ENCODE peak calls at places on chromosome 19, in nine cellular contexts. N, C, D, Z, Y, V, M, P and Q are unnamed samples.

GRCh38 chr19:15101479-15102082 is 5.6 kb upstream of the SYDE1 start:
- DNase-seq in M (no peak), Y (peak; percentile 26), C (no peak), V (no peak), Z (peak; percentile 50), D (peak; percentile 48), N (peak; percentile 62), P (no peak), Q (peak; percentile 69)

GRCh38 chr19:47598407-47599349 is 10.3 kb upstream of the BICRA start:
- DNase-seq in M (peak; percentile 86), P (no peak), N (peak; percentile 94), C (peak; percentile 43), V (no peak), D (peak; percentile 67), Z (peak; percentile 96), Y (peak; percentile 92), Q (peak; percentile 95)

GRCh38 chr19:1047696-1048147 is 7.8 kb downstream of the ABCA7 start:
- DNase-seq in Z (no peak), P (peak; percentile 58), V (no peak), Y (no peak), C (no peak), N (no peak), D (no peak), M (no peak), Q (no peak)

GRCh38 chr19:51422053-51422448 is 4.6 kb upstream of the SIGLEC10 start:
- DNase-seq in Y (peak; percentile 63), P (peak; percentile 86), D (peak; percentile 94), M (peak; percentile 65), N (peak; percentile 96), C (peak; percentile 21), V (peak; percentile 90), Z (peak; percentile 60), Q (peak; percentile 76)

GRCh38 chr19:16273005-16273404 is 51.6 kb upstream of the KLF2 start:
- DNase-seq in M (peak; percentile 48), V (no peak), Y (no peak), P (no peak), D (peak; percentile 60), N (no peak), Z (no peak), C (peak; percentile 53), Q (no peak)

GRCh38 chr19:48717059-48717395 is 2.5 kb downstream of the MAMSTR start:
- DNase-seq in V (no peak), P (no peak), C (no peak), M (no peak), N (no peak), Y (no peak), Z (peak; percentile 37), D (no peak), Q (no peak)

GRCh38 chr19:28257396-28257795 is 955.6 kb downstream of the UQCRFS1 start:
- DNase-seq in Y (no peak), Z (no peak), D (no peak), V (no peak), N (no peak), P (no peak), M (no peak), C (no peak), Q (peak; percentile 2)

GRCh38 chr19:49042177-49042576 is 1.5 kb upstream of the CGB5 start:
- DNase-seq in C (no peak), D (no peak), V (no peak), N (peak; percentile 80), Z (no peak), M (no peak), Y (peak; percentile 63), P (no peak), Q (no peak)

GRCh38 chr19:10871711-10872550 is 578 bp downstream of the CARM1 start:
- DNase-seq in P (peak; percentile 81), C (peak; percentile 56), V (peak; percentile 71), Y (peak; percentile 19), Z (no peak), D (peak; percentile 60), M (peak; percentile 47), N (peak; percentile 19), Q (no peak)

GRCh38 chr19:46604781-46605355 is 3.7 kb downstream of the CALM3 start:
- DNase-seq in N (no peak), Z (no peak), V (peak; percentile 89), D (no peak), P (no peak), M (peak; percentile 55), C (no peak), Y (no peak), Q (no peak)

GRCh38 chr19:5934779-5935472 is 20.9 kb downstream of the CAPS start:
- DNase-seq in P (no peak), C (peak; percentile 53), N (no peak), D (no peak), M (no peak), V (no peak), Z (peak; percentile 86), Y (no peak), Q (peak; percentile 71)
- H3K4me3 ChIP-seq in P (no peak overlapping the region), C (no peak overlapping the region), N (no peak overlapping the region), D (no peak overlapping the region), M (no peak overlapping the region), V (no peak overlapping the region), Z (peak overlapping the region; percentile 13), Y (no peak overlapping the region), Q (no peak overlapping the region)

GRCh38 chr19:34253711-34254551 is 423 bp upstream of the GARRE1 start:
- DNase-seq in Y (no peak), P (peak; percentile 90), V (peak; percentile 92), N (peak; percentile 69), C (peak; percentile 87), M (peak; percentile 82), Z (peak; percentile 55), D (peak; percentile 93), Q (no peak)
- TF ChIP-seq CTCF in Y (no peak), P (no peak), V (no peak), N (no peak), C (no peak), M (no peak), Z (no peak), D (no peak), Q (no peak)

DNA sequence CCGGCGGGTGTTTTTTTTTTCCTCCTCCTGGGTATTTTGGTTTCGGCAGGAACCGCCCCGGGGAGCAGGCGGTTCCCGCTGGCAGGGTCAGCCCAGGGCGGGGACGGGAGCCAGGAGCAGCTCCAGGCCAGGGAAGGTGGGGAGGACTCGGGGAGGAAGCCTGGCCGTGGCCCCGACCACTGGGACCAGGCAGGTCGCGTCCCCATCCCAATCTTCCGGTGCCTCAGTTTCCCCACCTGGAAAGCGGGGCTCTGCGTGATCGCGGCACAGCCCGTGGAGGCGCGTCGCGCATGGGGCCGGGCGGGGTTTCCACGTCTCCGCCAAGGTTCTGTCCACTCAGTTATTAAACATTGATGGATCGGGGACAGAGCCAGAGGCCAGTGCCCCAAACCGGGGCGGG is 34.8 kb downstream of the IL12RB1 start:
- DNase-seq in D (no peak), C (no peak), M (peak; percentile 39), Y (no peak), Z (no peak), N (no peak), V (peak; percentile 89), P (peak; percentile 58), Q (no peak)
- H3K4me3 ChIP-seq in D (no peak overlapping the region), C (no peak overlapping the region), M (peak overlapping the region; percentile 26), Y (no peak overlapping the region), Z (no peak overlapping the region), N (peak overlapping the region; percentile 57), V (peak overlapping the region; percentile 34), P (no peak overlapping the region), Q (no peak overlapping the region)

GRCh38 chr19:4267101-4267900 is 11.8 kb upstream of the SHD start:
- DNase-seq in V (peak; percentile 77), C (peak; percentile 34), P (peak; percentile 74), Y (peak; percentile 42), N (peak; percentile 64), M (peak; percentile 34), D (peak; percentile 72), Z (peak; percentile 39), Q (peak; percentile 57)

GRCh38 chr19:4266253-4267000 is 12.6 kb upstream of the SHD start:
- DNase-seq in Y (no peak), D (no peak), C (no peak), V (no peak), N (no peak), P (no peak), M (no peak), Z (no peak), Q (no peak)

GRCh38 chr19:4264812-4265211 is 14.3 kb upstream of the SHD start:
- DNase-seq in N (no peak), V (no peak), C (no peak), D (no peak), P (no peak), Z (no peak), M (no peak), Y (no peak), Q (no peak)

GRCh38 chr19:4268816-4269430 is 10.1 kb upstream of the SHD start:
- DNase-seq in D (no peak), M (no peak), Z (no peak), Y (no peak), C (no peak), N (no peak), V (no peak), P (no peak), Q (no peak)

DNA sequence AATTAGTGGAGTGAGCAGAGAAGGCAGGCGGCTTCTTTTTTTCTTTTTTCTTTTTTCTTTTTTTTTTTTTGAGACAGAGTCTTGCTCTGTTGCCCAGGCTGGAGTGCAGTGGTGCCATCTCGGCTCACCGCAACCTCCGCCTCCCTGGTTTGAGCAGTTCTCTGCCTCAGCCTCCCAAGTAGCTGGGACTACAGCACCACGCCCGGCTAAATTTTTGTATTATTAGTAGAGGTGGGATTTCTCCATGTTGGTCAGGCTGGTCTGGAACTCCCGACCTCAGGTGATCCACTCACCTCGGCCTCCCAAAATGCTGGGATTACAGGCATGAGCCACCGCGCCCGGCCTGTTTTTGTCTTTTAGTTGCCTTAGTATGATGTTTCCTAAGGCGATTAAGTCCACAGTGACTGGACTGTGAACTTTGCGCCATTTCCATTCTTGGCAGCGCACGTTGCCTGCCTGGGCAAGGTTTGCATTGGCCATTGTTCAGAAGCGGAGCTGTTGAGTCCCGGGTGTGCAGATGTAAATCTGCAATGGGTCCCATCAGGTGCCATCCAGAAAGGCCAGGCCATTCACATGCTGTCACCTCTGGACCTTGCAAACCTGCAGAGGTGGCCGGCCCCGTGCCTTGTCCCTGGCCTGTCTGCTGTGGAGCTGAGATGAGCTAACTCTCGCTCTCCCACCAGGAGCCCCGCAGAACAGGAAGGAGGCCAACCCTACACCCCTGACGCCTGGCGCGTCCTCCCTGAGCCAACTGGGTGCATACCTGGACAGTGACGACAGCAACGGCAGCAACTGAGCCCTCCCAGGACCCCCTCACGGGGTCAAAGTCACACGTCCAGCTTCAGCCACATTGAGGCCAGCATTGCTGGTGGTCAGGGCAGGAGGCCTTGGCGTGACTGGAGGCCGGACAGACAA is 10.9 kb upstream of the SHD start:
- DNase-seq in Y (no peak), P (peak; percentile 66), D (no peak), C (no peak), V (peak; percentile 95), Z (no peak), N (no peak), M (no peak), Q (no peak)
- TF ChIP-seq CTCF in Y (no peak), P (no peak), D (no peak), C (no peak), V (no peak), Z (no peak), N (no peak), M (no peak), Q (no peak)

GRCh38 chr19:18636183-18636968 is 452 bp upstream of the KLHL26 start:
- DNase-seq in M (peak; percentile 98), N (peak; percentile 94), Y (peak; percentile 97), C (peak; percentile 98), D (peak; percentile 98), V (peak; percentile 99), Z (peak; percentile 94), P (peak; percentile 100), Q (peak; percentile 97)
- H3K4me3 ChIP-seq in M (peak overlapping the region; percentile 79), N (peak overlapping the region; percentile 79), Y (peak overlapping the region; percentile 77), C (peak overlapping the region; percentile 62), D (peak overlapping the region; percentile 53), V (peak overlapping the region; percentile 69), Z (peak overlapping the region; percentile 53), P (peak overlapping the region; percentile 33), Q (peak overlapping the region; percentile 74)